ENCODE peak calls at places on chromosomes 12 and 14, in eight cellular contexts. N is left lung, L is uterus, C is GM23248, W is stomach, K is HCT116, Y is pancreas, J is upper lobe of right lung. E is an unnamed sample.

GRCh38 chr14:54440037-54440436 is 1.1 kb downstream of the CNIH1 start:
- DNase-seq in N (no peak), L (no peak), C (peak; percentile 42), W (no peak), K (no peak), Y (no peak), J (no peak), E (no peak)

GRCh38 chr14:81208489-81208888 is 12.3 kb downstream of the GTF2A1 start:
- DNase-seq in N (peak; percentile 55), L (no peak), C (no peak), W (no peak), K (no peak), Y (peak; percentile 52), J (peak; percentile 76), E (no peak)

GRCh38 chr12:125773033-125773432 is 707.8 kb downstream of the AACS start:
- DNase-seq in N (no peak), L (no peak), C (peak; percentile 2), W (no peak), K (peak; percentile 6), Y (no peak), J (peak; percentile 63), E (no peak)

GRCh38 chr14:99752486-99753121 is 40.6 kb upstream of the EML1 start:
- DNase-seq in N (no peak), L (no peak), C (peak; percentile 89), W (no peak), K (no peak), Y (no peak), J (no peak), E (no peak)

GRCh38 chr12:98085360-98085759 is 430.0 kb upstream of the TMPO start:
- DNase-seq in N (no peak), L (no peak), C (no peak), W (no peak), K (no peak), Y (no peak), J (no peak), E (no peak)

GRCh38 chr12:102811125-102811737 is 105.8 kb downstream of the PAH start:
- DNase-seq in N (no peak), L (peak; percentile 46), C (peak; percentile 23), W (no peak), K (peak; percentile 12), Y (no peak), J (no peak), E (no peak)

GRCh38 chr12:54208591-54208990 is 19.8 kb upstream of the SMUG1 start:
- DNase-seq in N (no peak), L (no peak), C (no peak), W (no peak), K (no peak), Y (no peak), J (no peak), E (no peak)

GRCh38 chr14:52003324-52003723 is 14.0 kb downstream of the RTRAF start:
- DNase-seq in N (no peak), L (no peak), C (no peak), W (no peak), K (no peak), Y (no peak), J (no peak), E (no peak)

GRCh38 chr12:124745891-124746570 is 117.6 kb downstream of the SCARB1 start:
- DNase-seq in N (peak; percentile 92), L (peak; percentile 95), C (peak; percentile 97), W (peak; percentile 93), K (peak; percentile 67), Y (peak; percentile 88), J (peak; percentile 93), E (peak; percentile 61)

GRCh38 chr12:31872831-31873604 is 86.2 kb upstream of the RESF1 start:
- DNase-seq in N (no peak), L (no peak), C (no peak), W (no peak), K (no peak), Y (no peak), J (no peak), E (no peak)

GRCh38 chr14:51285102-51285501 is 45.1 kb downstream of the TMX1 start:
- DNase-seq in N (no peak), L (no peak), C (no peak), W (no peak), K (no peak), Y (no peak), J (no peak), E (no peak)

GRCh38 chr12:18546399-18546798 is 191.4 kb downstream of the PLCZ1 start:
- DNase-seq in N (no peak), L (no peak), C (peak; percentile 66), W (no peak), K (no peak), Y (no peak), J (no peak), E (no peak)

GRCh38 chr14:102317564-102318248 is 1.8 kb upstream of the ZNF839 start:
- DNase-seq in N (no peak), L (no peak), C (peak; percentile 41), W (no peak), K (no peak), Y (no peak), J (no peak), E (peak; percentile 70)

GRCh38 chr12:6059860-6060565 is 64.5 kb downstream of the VWF start:
- DNase-seq in N (no peak), L (no peak), C (no peak), W (no peak), K (no peak), Y (no peak), J (no peak), E (no peak)

GRCh38 chr12:3920378-3921141 is 47.4 kb upstream of the PARP11 start:
- DNase-seq in N (no peak), L (no peak), C (no peak), W (no peak), K (no peak), Y (no peak), J (no peak), E (no peak)

GRCh38 chr14:89409961-89410360 is 7.1 kb downstream of the FOXN3 start:
- DNase-seq in N (no peak), L (no peak), C (no peak), W (no peak), K (no peak), Y (no peak), J (peak; percentile 54), E (no peak)

GRCh38 chr12:122422769-122423257 is 344 bp upstream of the CLIP1 start:
- DNase-seq in N (peak; percentile 38), L (peak; percentile 37), C (peak; percentile 85), W (no peak), K (no peak), Y (peak; percentile 30), J (no peak), E (peak; percentile 35)

GRCh38 chr12:2384533-2385328 is 331.9 kb downstream of the CACNA1C start:
- DNase-seq in N (no peak), L (peak; percentile 62), C (peak; percentile 86), W (no peak), K (no peak), Y (no peak), J (no peak), E (no peak)

GRCh38 chr14:24376448-24377070 is 8.6 kb downstream of the NFATC4 start:
- DNase-seq in N (no peak), L (no peak), C (no peak), W (no peak), K (no peak), Y (no peak), J (no peak), E (no peak)
- H3K4me3 ChIP-seq in N (no peak overlapping the region), L (no peak overlapping the region), C (no peak overlapping the region), W (no peak overlapping the region), K (no peak overlapping the region), Y (no peak overlapping the region), J (no peak overlapping the region), E (no peak overlapping the region)

DNA sequence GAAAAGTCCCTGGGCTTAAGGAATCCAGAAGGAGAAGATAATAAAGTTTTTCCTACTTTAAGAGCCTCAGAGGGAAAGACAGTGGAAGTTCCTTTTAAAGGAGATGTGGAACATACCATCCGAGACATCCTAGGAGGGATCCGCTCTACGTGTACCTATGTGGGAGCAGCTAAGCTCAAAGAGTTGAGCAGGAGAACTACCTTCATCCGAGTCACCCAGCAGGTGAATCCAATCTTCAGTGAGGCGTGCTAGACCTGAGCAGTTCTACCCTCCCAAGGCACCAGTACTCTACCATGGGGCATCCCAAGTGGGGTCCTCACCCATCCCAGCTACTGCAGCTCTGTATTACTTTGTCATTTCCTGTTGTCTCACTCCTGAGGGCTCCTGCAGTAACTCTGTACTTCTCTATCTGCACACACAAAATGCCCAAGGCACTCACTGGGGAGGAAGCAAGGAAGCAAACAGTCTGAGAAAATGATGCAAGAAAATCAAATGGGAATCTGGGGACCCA is 3.8 kb downstream of the TINF2 start:
- DNase-seq in N (no peak), L (no peak), C (no peak), W (no peak), K (no peak), Y (no peak), J (no peak), E (no peak)
- H3K36me3 ChIP-seq in N (peaks cover 63% of the 10 kb centered on the region), L (no peaks in the 10 kb centered on the region), C (peaks cover 37% of the 10 kb centered on the region), W (peaks cover 70% of the 10 kb centered on the region), K (peaks cover 59% of the 10 kb centered on the region), Y (peaks cover 5% of the 10 kb centered on the region), J (peaks cover 63% of the 10 kb centered on the region), E (peaks cover 15% of the 10 kb centered on the region)

DNA sequence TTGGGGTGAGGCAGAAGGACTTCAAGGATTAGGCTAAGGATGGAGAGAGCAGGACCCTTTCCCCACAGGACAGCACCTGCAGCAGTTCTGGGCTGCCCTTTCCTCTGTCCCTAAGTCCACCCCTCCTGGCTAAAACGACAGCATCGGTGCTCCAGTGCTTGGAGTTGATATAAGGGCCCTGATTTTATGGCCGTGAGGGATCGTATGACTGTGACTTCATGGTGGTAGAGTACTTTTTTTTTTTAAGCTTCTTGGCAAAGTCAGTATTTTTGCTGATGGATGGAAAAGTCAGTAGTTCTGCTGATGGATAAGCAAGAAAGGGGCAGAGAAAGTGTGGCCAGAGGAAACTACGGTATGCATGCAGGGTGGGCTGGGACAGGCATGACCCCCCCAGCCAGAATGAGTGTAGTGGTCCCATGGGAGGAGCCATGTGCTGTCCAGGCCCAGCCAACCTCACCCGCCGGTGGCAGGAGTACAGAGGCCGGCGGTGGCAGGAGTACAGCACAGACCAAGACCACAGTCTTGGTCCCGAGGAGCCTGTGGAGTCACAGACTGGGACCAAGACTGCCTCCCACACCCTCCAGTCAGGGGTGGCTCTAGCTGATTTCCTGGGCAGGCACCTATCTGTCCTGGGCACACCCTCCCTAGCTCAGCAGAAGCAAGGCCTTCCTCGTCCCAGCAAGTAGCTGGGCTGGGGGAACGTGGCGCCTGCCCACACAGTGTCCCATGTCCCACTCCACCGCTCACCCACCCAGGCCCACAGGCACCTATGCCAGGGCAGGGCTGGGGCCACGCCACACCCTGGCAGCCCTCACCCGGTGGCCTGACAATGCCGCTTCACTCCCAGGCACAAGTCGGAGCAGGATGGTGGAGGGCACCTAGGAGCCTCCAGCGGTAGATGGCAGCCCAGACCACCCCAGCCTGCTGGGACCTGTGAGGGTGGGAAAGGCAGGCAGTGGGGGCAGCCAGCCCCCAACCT is 46.3 kb downstream of the CCDC88C start:
- DNase-seq in N (no peak), L (no peak), C (no peak), W (no peak), K (no peak), Y (no peak), J (no peak), E (no peak)
- H3K4me3 ChIP-seq in N (no peak overlapping the region), L (no peak overlapping the region), C (no peak overlapping the region), W (no peak overlapping the region), K (no peak overlapping the region), Y (no peak overlapping the region), J (no peak overlapping the region), E (no peak overlapping the region)

DNA sequence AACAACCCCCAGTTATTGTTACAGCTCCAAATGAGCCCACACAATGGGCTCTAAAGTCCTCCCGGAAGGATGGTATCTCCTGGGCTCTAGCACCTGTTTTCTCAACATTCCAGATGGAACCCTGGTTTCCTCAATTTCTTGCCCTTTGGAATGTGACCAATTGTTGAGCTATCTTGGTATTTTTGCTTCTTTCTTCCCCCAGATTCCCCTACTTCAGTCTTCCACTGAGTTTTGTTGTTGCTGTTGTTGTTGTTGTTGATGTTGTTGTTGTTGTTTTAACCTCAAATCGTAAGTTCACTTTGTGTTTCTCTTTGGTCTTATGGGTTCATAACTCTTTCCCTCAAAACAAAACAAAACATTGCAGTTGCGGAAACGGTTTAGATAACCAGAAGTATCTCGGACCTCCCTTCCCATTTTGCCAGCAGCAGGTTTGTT is 788 bp upstream of the DDX23 start:
- DNase-seq in N (no peak), L (no peak), C (no peak), W (no peak), K (no peak), Y (no peak), J (no peak), E (peak; percentile 49)
- H3K36me3 ChIP-seq in N (peaks cover 12% of the 10 kb centered on the region), L (no peaks in the 10 kb centered on the region), C (no peaks in the 10 kb centered on the region), W (peaks cover 21% of the 10 kb centered on the region), K (peaks cover 5% of the 10 kb centered on the region), Y (no peaks in the 10 kb centered on the region), J (peaks cover 10% of the 10 kb centered on the region), E (no peaks in the 10 kb centered on the region)